ENCODE peak calls at places on chromosomes 11 and 22, in four cellular contexts. A, D, T and V are unnamed samples.

GRCh38 chr11:19864141-19865120 is 151.8 kb downstream of the NAV2 start:
- DNase-seq in A (no peak), D (no peak), T (peak; percentile 24), V (no peak)

GRCh38 chr11:762421-763072 is 14.7 kb downstream of the GATD1 start:
- DNase-seq in A (peak; percentile 72), D (peak; percentile 40), T (no peak), V (peak; percentile 82)

GRCh38 chr11:70466154-70466553 is 67.8 kb downstream of the CTTN start:
- DNase-seq in A (no peak), D (peak; percentile 30), T (no peak), V (no peak)

GRCh38 chr11:133047036-133047800 is 485.1 kb downstream of the OPCML start:
- DNase-seq in A (no peak), D (no peak), T (no peak), V (peak; percentile 30)

GRCh38 chr11:114059984-114060401 is 482 bp downstream of the ZBTB16 start:
- DNase-seq in A (no peak), D (peak; percentile 27), T (no peak), V (no peak)

GRCh38 chr11:24592342-24592741 is 95.5 kb downstream of the LUZP2 start:
- DNase-seq in A (no peak), D (no peak), T (no peak), V (no peak)

GRCh38 chr22:41642711-41643110 is 21.6 kb downstream of the XRCC6 start:
- DNase-seq in A (no peak), D (no peak), T (no peak), V (no peak)

GRCh38 chr11:89504270-89504669 is 13.1 kb upstream of the NOX4 start:
- DNase-seq in A (no peak), D (no peak), T (no peak), V (no peak)

GRCh38 chr11:72370201-72370600 is 64.1 kb downstream of the CLPB start:
- DNase-seq in A (no peak), D (no peak), T (no peak), V (peak; percentile 48)

GRCh38 chr22:39514373-39514973 is 5.9 kb upstream of the ATF4 start:
- DNase-seq in A (no peak), D (no peak), T (no peak), V (peak; percentile 47)

GRCh38 chr11:70501933-70502540 is 103.7 kb downstream of the CTTN start:
- DNase-seq in A (no peak), D (no peak), T (no peak), V (no peak)

GRCh38 chr11:123504401-123504800 is 74.3 kb downstream of the GRAMD1B start:
- DNase-seq in A (no peak), D (no peak), T (no peak), V (no peak)

GRCh38 chr11:925158-925495 is 543 bp upstream of the AP2A2 start:
- DNase-seq in A (no peak), D (peak; percentile 37), T (no peak), V (no peak)

GRCh38 chr11:24496728-24497396 is at the start of gene LUZP2:
- DNase-seq in A (no peak), D (no peak), T (no peak), V (peak; percentile 73)

GRCh38 chr11:130295657-130296056 is 19.1 kb downstream of the ZBTB44 start:
- DNase-seq in A (no peak), D (no peak), T (no peak), V (no peak)

GRCh38 chr11:126135182-126136176 is 72.8 kb upstream of the CDON start:
- DNase-seq in A (no peak), D (no peak), T (peak; percentile 32), V (no peak)

GRCh38 chr11:266676-267439 is 11.3 kb upstream of the NLRP6 start:
- DNase-seq in A (no peak), D (peak; percentile 83), T (no peak), V (no peak)

GRCh38 chr11:64372802-64373597 is 14.0 kb downstream of the RPS6KA4 start:
- DNase-seq in A (peak; percentile 92), D (peak; percentile 95), T (peak; percentile 51), V (peak; percentile 90)

GRCh38 chr11:117477721-117478120 is 150.1 kb downstream of the CEP164 start:
- DNase-seq in A (no peak), D (no peak), T (no peak), V (no peak)

GRCh38 chr11:62669420-62670161 is 1.9 kb upstream of the UQCC3 start:
- DNase-seq in A (no peak), D (no peak), T (peak; percentile 47), V (no peak)

GRCh38 chr22:32836286-32836859 is 34.9 kb downstream of the TIMP3 start:
- DNase-seq in A (no peak), D (peak; percentile 33), T (peak; percentile 11), V (peak; percentile 51)

GRCh38 chr11:104765401-104765800 is 132.9 kb downstream of the CASP12 start:
- DNase-seq in A (no peak), D (no peak), T (no peak), V (no peak)

GRCh38 chr11:26792956-26793355 is 71.1 kb upstream of the SLC5A12 start:
- DNase-seq in A (no peak), D (no peak), T (no peak), V (no peak)

GRCh38 chr11:10701982-10702381 is 8.4 kb upstream of the IRAG1 start:
- DNase-seq in A (no peak), D (no peak), T (no peak), V (no peak)
- TF ChIP-seq ELF1 in A (no peak), D (no peak), T (no peak), V (no peak)

DNA sequence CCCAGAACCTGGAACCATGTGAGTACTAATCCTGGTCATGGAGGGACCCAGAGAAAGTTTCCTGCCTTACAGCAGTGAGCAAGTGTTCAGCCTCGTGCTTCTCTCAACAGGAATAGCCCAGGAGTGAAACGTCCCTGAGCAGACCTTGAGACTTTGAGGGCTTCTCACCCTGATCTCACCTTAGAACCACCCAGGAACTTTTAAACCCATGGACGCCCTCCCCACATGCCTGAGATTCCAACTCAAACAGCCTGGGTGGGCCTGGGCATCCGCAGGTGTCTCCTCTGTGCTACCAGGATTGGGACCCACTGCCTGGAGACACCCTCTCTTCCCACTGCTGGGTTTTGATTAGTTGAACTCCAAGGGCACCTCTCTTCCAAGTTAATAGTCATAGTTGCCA is 297.2 kb downstream of the NTM start:
- DNase-seq in A (no peak), D (no peak), T (no peak), V (no peak)
- TF ChIP-seq POLR2AphosphoS5 in A (no peak), D (no peak), T (no peak), V (no peak)

DNA sequence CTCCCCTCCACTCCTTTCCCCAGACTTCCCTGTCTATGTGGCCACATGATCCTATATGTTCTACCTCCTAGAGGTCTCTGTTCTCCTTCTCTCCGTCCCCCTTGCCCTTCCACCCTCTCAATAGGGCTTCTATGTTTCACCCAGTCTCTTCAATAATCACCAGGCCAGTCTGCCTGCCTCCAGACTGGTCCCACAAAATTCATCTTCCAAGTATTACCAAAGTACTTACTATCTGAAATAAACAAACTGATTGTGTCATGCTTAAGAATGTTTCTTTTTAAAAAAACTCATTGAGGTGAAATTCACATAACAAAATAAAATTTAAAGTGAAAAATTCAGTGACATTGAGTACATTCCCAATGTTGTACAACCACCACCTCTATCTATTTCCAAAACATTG is 44.2 kb downstream of the MTNR1B start:
- DNase-seq in A (no peak), D (no peak), T (no peak), V (no peak)
- TF ChIP-seq ELF1 in A (no peak), D (no peak), T (no peak), V (no peak)

GRCh38 chr11:109251230-109251629 is 170.8 kb upstream of the C11orf87 start:
- DNase-seq in A (no peak), D (no peak), T (no peak), V (no peak)
- TF ChIP-seq POLR2AphosphoS5 in A (no peak), D (no peak), T (no peak), V (no peak)

DNA sequence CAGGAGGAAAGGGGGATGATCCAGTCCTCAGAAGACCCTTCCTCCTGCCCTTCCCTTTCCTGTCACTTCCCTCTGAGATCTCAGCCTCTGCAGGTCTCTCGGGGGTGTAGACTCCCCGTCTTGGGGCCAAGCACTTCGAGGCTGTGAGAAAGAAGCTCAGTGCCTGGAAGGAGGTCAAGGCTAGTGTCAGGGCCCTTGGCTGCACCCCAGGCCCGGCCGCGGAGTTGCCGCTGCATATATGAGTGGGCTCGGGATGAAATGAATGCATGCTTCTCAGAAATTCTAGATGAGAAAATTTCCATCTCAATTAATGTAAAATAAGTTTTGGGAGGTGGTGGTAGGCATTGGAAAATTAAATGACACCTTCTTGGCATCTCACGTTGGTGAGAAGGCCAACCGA is 1313.7 kb downstream of the BRD1 start:
- DNase-seq in A (no peak), D (no peak), T (no peak), V (no peak)
- TF ChIP-seq ELF1 in A (no peak), D (no peak), T (no peak), V (no peak)

GRCh38 chr22:50200333-50201190 is at the start of gene SELENOO:
- DNase-seq in A (peak; percentile 72), D (peak; percentile 98), T (peak; percentile 75), V (peak; percentile 100)
- TF ChIP-seq POLR2AphosphoS5 in A (peak; percentile 79), D (peak; percentile 34), T (peak; percentile 56), V (peak; percentile 56)

DNA sequence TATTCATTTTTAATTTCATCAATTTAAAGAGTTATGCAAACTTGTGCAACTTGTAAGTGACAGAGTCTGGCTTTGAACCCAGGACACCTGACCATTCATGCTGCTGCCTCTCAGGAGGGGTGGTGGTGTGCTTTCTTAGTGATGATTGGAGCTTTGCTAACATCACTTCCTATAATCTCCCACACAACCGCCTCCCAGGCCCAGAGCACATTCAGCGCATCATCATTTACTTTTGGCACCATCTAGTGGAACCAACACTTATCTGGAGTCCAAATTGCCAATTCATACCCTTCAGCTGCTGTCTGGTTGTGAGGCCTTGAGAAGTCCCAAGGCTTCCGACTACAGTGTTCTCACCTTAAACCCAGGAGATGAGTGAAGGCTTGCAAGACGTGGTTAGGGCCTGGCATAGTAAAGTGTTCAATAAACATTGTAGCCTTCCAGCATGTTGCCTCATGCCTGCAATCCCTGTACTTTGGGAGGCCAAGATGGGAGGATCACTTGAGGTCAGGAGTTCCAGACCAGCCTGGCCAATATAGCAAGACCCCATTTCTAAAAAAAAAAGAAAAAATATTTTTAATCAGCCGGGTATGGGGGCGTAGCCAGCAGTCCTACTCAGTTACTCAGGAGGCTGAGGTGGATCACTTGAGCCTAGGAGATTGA is 1.1 kb upstream of the TTLL1 start:
- DNase-seq in A (peak; percentile 90), D (peak; percentile 79), T (peak; percentile 88), V (peak; percentile 53)
- TF ChIP-seq ELF1 in A (no peak), D (peak; percentile 30), T (peak; percentile 41), V (no peak)

DNA sequence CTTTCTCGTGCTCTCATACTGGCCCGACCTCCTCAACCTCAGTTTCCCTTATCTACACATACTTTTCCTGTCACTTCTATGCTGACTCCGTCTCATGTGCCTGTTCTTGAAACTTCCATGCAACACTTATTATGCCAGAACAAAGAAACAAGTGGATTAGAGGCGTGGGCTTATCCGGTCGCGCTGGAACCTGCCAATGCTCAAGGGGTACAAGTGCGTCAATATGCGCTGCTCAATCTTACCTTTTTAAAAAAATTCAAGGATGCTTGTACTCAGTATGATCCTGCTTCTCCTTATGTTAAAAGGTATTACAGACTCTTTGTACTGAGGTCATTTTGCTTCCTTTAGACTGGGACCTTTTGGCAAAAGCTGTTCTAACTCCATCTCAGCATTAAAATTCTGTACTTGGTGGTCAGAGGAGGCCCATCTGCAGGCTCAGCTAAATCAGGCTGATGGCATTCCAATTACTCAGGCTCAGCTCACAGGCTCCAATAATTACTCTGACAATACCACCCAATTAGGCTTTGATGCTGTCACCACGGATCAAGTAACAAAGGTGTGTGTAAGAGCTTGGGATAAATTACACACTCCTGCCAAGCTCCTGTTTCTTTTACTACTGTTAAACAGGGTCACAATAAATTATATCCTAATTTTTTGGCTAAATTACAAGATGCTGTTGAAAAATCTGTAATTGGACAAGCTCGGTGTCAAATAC is 26.3 kb upstream of the ALDH3B2 start:
- DNase-seq in A (no peak), D (no peak), T (no peak), V (no peak)
- TF ChIP-seq POLR2AphosphoS5 in A (no peak), D (no peak), T (no peak), V (no peak)